ENCODE peak calls at places on chromosome 9, in eight cellular contexts. One of them, this sample, is unnamed.

GRCh38 chr9:136621019-136621733 is 41.5 kb upstream of the EGFL7 start:
- DNase-seq in neural progenitor cell: no peak
- DNase-seq in pancreas: no peak
- DNase-seq in tibial artery: no peak
- DNase-seq in dorsolateral prefrontal cortex: no peak
- DNase-seq in MM.1S: no peak
- DNase-seq in lower lobe of right lung: no peak
- DNase-seq in vagina: no peak
- DNase-seq in this sample: no peak

GRCh38 chr9:93427655-93428379 is 23.7 kb upstream of the FAM120A start:
- DNase-seq in neural progenitor cell: peak
- DNase-seq in pancreas: no peak
- DNase-seq in tibial artery: no peak
- DNase-seq in dorsolateral prefrontal cortex: no peak
- DNase-seq in MM.1S: no peak
- DNase-seq in lower lobe of right lung: no peak
- DNase-seq in vagina: no peak
- DNase-seq in this sample: no peak

GRCh38 chr9:120442280-120442597 is 137.7 kb downstream of the CDK5RAP2 start:
- DNase-seq in neural progenitor cell: no peak
- DNase-seq in pancreas: no peak
- DNase-seq in tibial artery: no peak
- DNase-seq in dorsolateral prefrontal cortex: no peak
- DNase-seq in MM.1S: no peak
- DNase-seq in lower lobe of right lung: no peak
- DNase-seq in vagina: no peak
- DNase-seq in this sample: no peak

GRCh38 chr9:5529683-5530221 is 19.4 kb downstream of the PDCD1LG2 start:
- DNase-seq in neural progenitor cell: no peak
- DNase-seq in pancreas: no peak
- DNase-seq in tibial artery: no peak
- DNase-seq in dorsolateral prefrontal cortex: no peak
- DNase-seq in MM.1S: peak
- DNase-seq in lower lobe of right lung: no peak
- DNase-seq in vagina: no peak
- DNase-seq in this sample: no peak

GRCh38 chr9:105232207-105232606 is 12.2 kb upstream of the SLC44A1 start:
- DNase-seq in neural progenitor cell: no peak
- DNase-seq in pancreas: no peak
- DNase-seq in tibial artery: no peak
- DNase-seq in dorsolateral prefrontal cortex: no peak
- DNase-seq in MM.1S: no peak
- DNase-seq in lower lobe of right lung: no peak
- DNase-seq in vagina: no peak
- DNase-seq in this sample: no peak

GRCh38 chr9:128275198-128276007 is at the start of gene GOLGA2:
- DNase-seq in neural progenitor cell: peak
- DNase-seq in pancreas: peak
- DNase-seq in tibial artery: no peak
- DNase-seq in dorsolateral prefrontal cortex: no peak
- DNase-seq in MM.1S: no peak
- DNase-seq in lower lobe of right lung: peak
- DNase-seq in vagina: no peak
- DNase-seq in this sample: no peak

GRCh38 chr9:16811987-16812685 is 58.3 kb downstream of the BNC2 start:
- DNase-seq in neural progenitor cell: no peak
- DNase-seq in pancreas: no peak
- DNase-seq in tibial artery: no peak
- DNase-seq in dorsolateral prefrontal cortex: no peak
- DNase-seq in MM.1S: peak
- DNase-seq in lower lobe of right lung: no peak
- DNase-seq in vagina: no peak
- DNase-seq in this sample: no peak

GRCh38 chr9:4073371-4073770 is 226.5 kb downstream of the GLIS3 start:
- DNase-seq in neural progenitor cell: peak
- DNase-seq in pancreas: no peak
- DNase-seq in tibial artery: no peak
- DNase-seq in dorsolateral prefrontal cortex: no peak
- DNase-seq in MM.1S: no peak
- DNase-seq in lower lobe of right lung: no peak
- DNase-seq in vagina: no peak
- DNase-seq in this sample: no peak

GRCh38 chr9:121336705-121337104 is 33.3 kb downstream of the STOM start:
- DNase-seq in neural progenitor cell: no peak
- DNase-seq in pancreas: no peak
- DNase-seq in tibial artery: no peak
- DNase-seq in dorsolateral prefrontal cortex: no peak
- DNase-seq in MM.1S: no peak
- DNase-seq in lower lobe of right lung: no peak
- DNase-seq in vagina: no peak
- DNase-seq in this sample: no peak

GRCh38 chr9:110578575-110578895 is 1.0 kb downstream of the SVEP1 start:
- DNase-seq in neural progenitor cell: peak
- DNase-seq in pancreas: no peak
- DNase-seq in tibial artery: no peak
- DNase-seq in dorsolateral prefrontal cortex: no peak
- DNase-seq in MM.1S: no peak
- DNase-seq in lower lobe of right lung: no peak
- DNase-seq in vagina: no peak
- DNase-seq in this sample: no peak
- H3K4me3 ChIP-seq in neural progenitor cell: peak
- H3K4me3 ChIP-seq in pancreas: peak
- H3K4me3 ChIP-seq in tibial artery: peak
- H3K4me3 ChIP-seq in dorsolateral prefrontal cortex: peak
- H3K4me3 ChIP-seq in MM.1S: no peak
- H3K4me3 ChIP-seq in lower lobe of right lung: peak
- H3K4me3 ChIP-seq in vagina: peak
- H3K4me3 ChIP-seq in this sample: peak

GRCh38 chr9:34256104-34256503 is 73.0 kb downstream of the KIF24 start:
- DNase-seq in neural progenitor cell: peak
- DNase-seq in pancreas: no peak
- DNase-seq in tibial artery: no peak
- DNase-seq in dorsolateral prefrontal cortex: no peak
- DNase-seq in MM.1S: no peak
- DNase-seq in lower lobe of right lung: no peak
- DNase-seq in vagina: no peak
- DNase-seq in this sample: no peak
- TF ChIP-seq CTCF in neural progenitor cell: peak
- TF ChIP-seq CTCF in pancreas: no peak
- TF ChIP-seq CTCF in tibial artery: no peak
- TF ChIP-seq CTCF in dorsolateral prefrontal cortex: no peak
- TF ChIP-seq CTCF in MM.1S: no peak
- TF ChIP-seq CTCF in lower lobe of right lung: no peak
- TF ChIP-seq CTCF in vagina: no peak
- TF ChIP-seq CTCF in this sample: no peak

GRCh38 chr9:109101202-109101595 is 18.5 kb downstream of the TMEM245 start:
- DNase-seq in neural progenitor cell: no peak
- DNase-seq in pancreas: no peak
- DNase-seq in tibial artery: no peak
- DNase-seq in dorsolateral prefrontal cortex: no peak
- DNase-seq in MM.1S: no peak
- DNase-seq in lower lobe of right lung: no peak
- DNase-seq in vagina: no peak
- DNase-seq in this sample: no peak

GRCh38 chr9:109100543-109101201 is 19.1 kb downstream of the TMEM245 start:
- DNase-seq in neural progenitor cell: no peak
- DNase-seq in pancreas: no peak
- DNase-seq in tibial artery: no peak
- DNase-seq in dorsolateral prefrontal cortex: no peak
- DNase-seq in MM.1S: no peak
- DNase-seq in lower lobe of right lung: no peak
- DNase-seq in vagina: no peak
- DNase-seq in this sample: no peak

GRCh38 chr9:109098221-109098959 is 21.4 kb downstream of the TMEM245 start:
- DNase-seq in neural progenitor cell: peak
- DNase-seq in pancreas: no peak
- DNase-seq in tibial artery: no peak
- DNase-seq in dorsolateral prefrontal cortex: no peak
- DNase-seq in MM.1S: no peak
- DNase-seq in lower lobe of right lung: no peak
- DNase-seq in vagina: no peak
- DNase-seq in this sample: no peak

GRCh38 chr9:109097156-109097555 is 22.6 kb downstream of the TMEM245 start:
- DNase-seq in neural progenitor cell: no peak
- DNase-seq in pancreas: no peak
- DNase-seq in tibial artery: no peak
- DNase-seq in dorsolateral prefrontal cortex: no peak
- DNase-seq in MM.1S: no peak
- DNase-seq in lower lobe of right lung: no peak
- DNase-seq in vagina: no peak
- DNase-seq in this sample: no peak

GRCh38 chr9:109098960-109099308 is 20.8 kb downstream of the TMEM245 start:
- DNase-seq in neural progenitor cell: no peak
- DNase-seq in pancreas: no peak
- DNase-seq in tibial artery: no peak
- DNase-seq in dorsolateral prefrontal cortex: no peak
- DNase-seq in MM.1S: no peak
- DNase-seq in lower lobe of right lung: no peak
- DNase-seq in vagina: no peak
- DNase-seq in this sample: no peak
- H3K4me3 ChIP-seq in neural progenitor cell: no peak
- H3K4me3 ChIP-seq in pancreas: no peak
- H3K4me3 ChIP-seq in tibial artery: no peak
- H3K4me3 ChIP-seq in dorsolateral prefrontal cortex: no peak
- H3K4me3 ChIP-seq in MM.1S: no peak
- H3K4me3 ChIP-seq in lower lobe of right lung: no peak
- H3K4me3 ChIP-seq in vagina: no peak
- H3K4me3 ChIP-seq in this sample: peak

GRCh38 chr9:107158321-107158720 is 124.8 kb upstream of the RAD23B start:
- DNase-seq in neural progenitor cell: peak
- DNase-seq in pancreas: no peak
- DNase-seq in tibial artery: no peak
- DNase-seq in dorsolateral prefrontal cortex: no peak
- DNase-seq in MM.1S: no peak
- DNase-seq in lower lobe of right lung: no peak
- DNase-seq in vagina: no peak
- DNase-seq in this sample: no peak
- TF ChIP-seq CTCF in neural progenitor cell: peak
- TF ChIP-seq CTCF in pancreas: no peak
- TF ChIP-seq CTCF in tibial artery: peak
- TF ChIP-seq CTCF in dorsolateral prefrontal cortex: peak
- TF ChIP-seq CTCF in MM.1S: no peak
- TF ChIP-seq CTCF in lower lobe of right lung: no peak
- TF ChIP-seq CTCF in vagina: no peak
- TF ChIP-seq CTCF in this sample: no peak

GRCh38 chr9:124017064-124017928 is 5.7 kb downstream of the LHX2 start:
- DNase-seq in neural progenitor cell: peak
- DNase-seq in pancreas: no peak
- DNase-seq in tibial artery: peak
- DNase-seq in dorsolateral prefrontal cortex: no peak
- DNase-seq in MM.1S: no peak
- DNase-seq in lower lobe of right lung: no peak
- DNase-seq in vagina: no peak
- DNase-seq in this sample: no peak
- H3K4me3 ChIP-seq in neural progenitor cell: peak
- H3K4me3 ChIP-seq in pancreas: no peak
- H3K4me3 ChIP-seq in tibial artery: peak
- H3K4me3 ChIP-seq in dorsolateral prefrontal cortex: peak
- H3K4me3 ChIP-seq in MM.1S: no peak
- H3K4me3 ChIP-seq in lower lobe of right lung: peak
- H3K4me3 ChIP-seq in vagina: peak
- H3K4me3 ChIP-seq in this sample: peak

GRCh38 chr9:112380102-112380581 is at the start of gene HSDL2:
- DNase-seq in neural progenitor cell: no peak
- DNase-seq in pancreas: no peak
- DNase-seq in tibial artery: no peak
- DNase-seq in dorsolateral prefrontal cortex: no peak
- DNase-seq in MM.1S: peak
- DNase-seq in lower lobe of right lung: no peak
- DNase-seq in vagina: peak
- DNase-seq in this sample: peak

GRCh38 chr9:112380771-112381181 is 868 bp downstream of the HSDL2 start:
- DNase-seq in neural progenitor cell: no peak
- DNase-seq in pancreas: no peak
- DNase-seq in tibial artery: no peak
- DNase-seq in dorsolateral prefrontal cortex: no peak
- DNase-seq in MM.1S: no peak
- DNase-seq in lower lobe of right lung: no peak
- DNase-seq in vagina: no peak
- DNase-seq in this sample: no peak

GRCh38 chr9:112377684-112378344 is 2.1 kb upstream of the HSDL2 start:
- DNase-seq in neural progenitor cell: no peak
- DNase-seq in pancreas: no peak
- DNase-seq in tibial artery: no peak
- DNase-seq in dorsolateral prefrontal cortex: no peak
- DNase-seq in MM.1S: no peak
- DNase-seq in lower lobe of right lung: no peak
- DNase-seq in vagina: no peak
- DNase-seq in this sample: no peak

GRCh38 chr9:112378441-112379176 is 1.3 kb upstream of the HSDL2 start:
- DNase-seq in neural progenitor cell: no peak
- DNase-seq in pancreas: peak
- DNase-seq in tibial artery: no peak
- DNase-seq in dorsolateral prefrontal cortex: no peak
- DNase-seq in MM.1S: no peak
- DNase-seq in lower lobe of right lung: peak
- DNase-seq in vagina: no peak
- DNase-seq in this sample: no peak

DNA sequence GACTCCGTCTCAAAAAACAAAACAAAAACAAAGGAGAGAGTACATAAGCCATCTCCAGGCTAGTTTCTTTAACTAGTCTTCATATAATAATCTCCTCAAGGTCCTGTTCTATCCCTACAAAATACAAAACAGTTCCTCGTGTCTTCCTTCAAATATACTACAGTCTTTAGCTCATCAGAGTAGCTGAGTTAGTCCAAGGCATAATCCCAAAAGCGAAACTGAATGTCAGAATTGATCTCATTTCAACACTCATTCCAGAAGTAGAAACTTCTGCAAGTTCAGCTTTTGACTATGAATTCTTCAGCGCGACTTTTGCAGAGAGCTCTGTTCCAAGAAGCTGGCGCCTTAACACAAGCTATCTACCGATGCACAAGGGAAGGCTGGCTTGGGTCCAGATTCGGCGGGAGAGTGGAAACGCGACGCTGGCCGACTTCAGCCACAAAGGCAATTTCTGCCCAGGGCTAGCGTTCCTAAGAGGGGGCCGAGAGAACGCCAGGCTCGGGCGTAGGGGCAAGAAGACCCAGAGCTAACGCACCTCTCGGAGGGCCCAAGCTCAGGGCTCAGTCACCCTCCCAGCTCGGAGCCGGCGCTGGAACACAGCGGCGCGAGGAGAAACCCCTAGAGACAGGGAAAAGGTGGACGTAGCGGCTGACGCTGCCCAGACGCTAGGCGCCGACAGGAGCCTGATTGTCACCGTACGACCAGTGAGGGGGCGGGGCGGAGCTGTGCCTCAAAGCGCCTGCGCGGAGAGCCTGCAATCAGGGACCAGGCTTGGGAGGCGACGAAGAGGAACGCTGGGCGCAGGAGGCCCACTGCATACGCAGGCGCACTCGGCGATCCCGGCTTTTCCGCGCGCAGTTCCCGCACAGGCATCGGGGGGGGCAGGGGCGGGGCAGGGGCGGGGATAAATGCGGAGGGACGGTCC is 469 bp upstream of the HSDL2 start:
- DNase-seq in neural progenitor cell: peak
- DNase-seq in pancreas: peak
- DNase-seq in tibial artery: peak
- DNase-seq in dorsolateral prefrontal cortex: peak
- DNase-seq in MM.1S: peak
- DNase-seq in lower lobe of right lung: peak
- DNase-seq in vagina: peak
- DNase-seq in this sample: peak
- TF ChIP-seq CTCF in neural progenitor cell: no peak
- TF ChIP-seq CTCF in pancreas: no peak
- TF ChIP-seq CTCF in tibial artery: no peak
- TF ChIP-seq CTCF in dorsolateral prefrontal cortex: peak
- TF ChIP-seq CTCF in MM.1S: no peak
- TF ChIP-seq CTCF in lower lobe of right lung: no peak
- TF ChIP-seq CTCF in vagina: no peak
- TF ChIP-seq CTCF in this sample: no peak

GRCh38 chr9:19101203-19101602 is 1.5 kb downstream of the HAUS6 start:
- DNase-seq in neural progenitor cell: no peak
- DNase-seq in pancreas: no peak
- DNase-seq in tibial artery: no peak
- DNase-seq in dorsolateral prefrontal cortex: no peak
- DNase-seq in MM.1S: no peak
- DNase-seq in lower lobe of right lung: no peak
- DNase-seq in vagina: no peak
- DNase-seq in this sample: no peak
- H3K4me3 ChIP-seq in neural progenitor cell: peak
- H3K4me3 ChIP-seq in pancreas: no peak
- H3K4me3 ChIP-seq in tibial artery: peak
- H3K4me3 ChIP-seq in dorsolateral prefrontal cortex: no peak
- H3K4me3 ChIP-seq in MM.1S: no peak
- H3K4me3 ChIP-seq in lower lobe of right lung: no peak
- H3K4me3 ChIP-seq in vagina: no peak
- H3K4me3 ChIP-seq in this sample: peak

This sample was measured in thoracic aorta.